ENCODE peak calls at places on chromosomes 5 and 9, in nine cellular contexts. One of them, this sample, is unnamed.

GRCh38 chr9:30773427-30773826 is 1611.0 kb upstream of the ACO1 start:
- DNase-seq in amniotic stem cell: no peak
- DNase-seq in mammary epithelial cell: no peak
- DNase-seq in omental fat pad: no peak
- DNase-seq in activated CD4-positive, alpha-beta T cell treated with anti-CD3 and anti-CD28 coated beads for 36 hours: no peak
- DNase-seq in CD4-positive, alpha-beta T cell: no peak
- DNase-seq in germinal center: no peak
- DNase-seq in activated gamma-delta T cell treated with anti-CD3 and anti-CD28 coated beads, Interleukin-2, amount 50 U/mL, for 16 hours: no peak
- DNase-seq in MM.1S: no peak
- DNase-seq in this sample: no peak

GRCh38 chr9:111728617-111729366 is 65.9 kb downstream of the SHOC1 start:
- DNase-seq in mammary epithelial cell: peak
- DNase-seq in activated CD4-positive, alpha-beta T cell treated with anti-CD3 and anti-CD28 coated beads for 36 hours: no peak
- DNase-seq in germinal center: no peak
- DNase-seq in activated gamma-delta T cell treated with anti-CD3 and anti-CD28 coated beads, Interleukin-2, amount 50 U/mL, for 16 hours: no peak
- DNase-seq in omental fat pad: no peak
- DNase-seq in amniotic stem cell: peak
- DNase-seq in CD4-positive, alpha-beta T cell: no peak
- DNase-seq in MM.1S: no peak
- DNase-seq in this sample: no peak

GRCh38 chr5:144972317-144972716 is 801.6 kb downstream of the KCTD16 start:
- DNase-seq in mammary epithelial cell: no peak
- DNase-seq in omental fat pad: no peak
- DNase-seq in amniotic stem cell: no peak
- DNase-seq in MM.1S: no peak
- DNase-seq in germinal center: no peak
- DNase-seq in activated CD4-positive, alpha-beta T cell treated with anti-CD3 and anti-CD28 coated beads for 36 hours: no peak
- DNase-seq in activated gamma-delta T cell treated with anti-CD3 and anti-CD28 coated beads, Interleukin-2, amount 50 U/mL, for 16 hours: no peak
- DNase-seq in CD4-positive, alpha-beta T cell: no peak
- DNase-seq in this sample: no peak

GRCh38 chr5:55481293-55481900 is 53.4 kb downstream of the PLPP1 start:
- DNase-seq in omental fat pad: no peak
- DNase-seq in activated CD4-positive, alpha-beta T cell treated with anti-CD3 and anti-CD28 coated beads for 36 hours: no peak
- DNase-seq in MM.1S: no peak
- DNase-seq in germinal center: no peak
- DNase-seq in activated gamma-delta T cell treated with anti-CD3 and anti-CD28 coated beads, Interleukin-2, amount 50 U/mL, for 16 hours: no peak
- DNase-seq in amniotic stem cell: no peak
- DNase-seq in mammary epithelial cell: no peak
- DNase-seq in CD4-positive, alpha-beta T cell: no peak
- DNase-seq in this sample: no peak

GRCh38 chr9:134912126-134912840 is 5.4 kb downstream of the FCN1 start:
- DNase-seq in activated CD4-positive, alpha-beta T cell treated with anti-CD3 and anti-CD28 coated beads for 36 hours: no peak
- DNase-seq in mammary epithelial cell: no peak
- DNase-seq in germinal center: no peak
- DNase-seq in omental fat pad: no peak
- DNase-seq in MM.1S: no peak
- DNase-seq in CD4-positive, alpha-beta T cell: no peak
- DNase-seq in amniotic stem cell: no peak
- DNase-seq in activated gamma-delta T cell treated with anti-CD3 and anti-CD28 coated beads, Interleukin-2, amount 50 U/mL, for 16 hours: no peak
- DNase-seq in this sample: no peak

GRCh38 chr5:111278824-111279504 is 54.8 kb downstream of the CAMK4 start:
- DNase-seq in CD4-positive, alpha-beta T cell: peak
- DNase-seq in mammary epithelial cell: peak
- DNase-seq in activated CD4-positive, alpha-beta T cell treated with anti-CD3 and anti-CD28 coated beads for 36 hours: peak
- DNase-seq in amniotic stem cell: no peak
- DNase-seq in germinal center: peak
- DNase-seq in omental fat pad: peak
- DNase-seq in MM.1S: peak
- DNase-seq in activated gamma-delta T cell treated with anti-CD3 and anti-CD28 coated beads, Interleukin-2, amount 50 U/mL, for 16 hours: peak
- DNase-seq in this sample: no peak

GRCh38 chr5:88686077-88686541 is 196.9 kb downstream of the MEF2C start:
- DNase-seq in activated gamma-delta T cell treated with anti-CD3 and anti-CD28 coated beads, Interleukin-2, amount 50 U/mL, for 16 hours: no peak
- DNase-seq in CD4-positive, alpha-beta T cell: no peak
- DNase-seq in amniotic stem cell: no peak
- DNase-seq in MM.1S: no peak
- DNase-seq in mammary epithelial cell: no peak
- DNase-seq in omental fat pad: no peak
- DNase-seq in activated CD4-positive, alpha-beta T cell treated with anti-CD3 and anti-CD28 coated beads for 36 hours: no peak
- DNase-seq in germinal center: no peak
- DNase-seq in this sample: no peak

GRCh38 chr9:104269374-104269773 is 175.3 kb downstream of the SMC2 start:
- DNase-seq in omental fat pad: no peak
- DNase-seq in germinal center: no peak
- DNase-seq in activated CD4-positive, alpha-beta T cell treated with anti-CD3 and anti-CD28 coated beads for 36 hours: no peak
- DNase-seq in MM.1S: no peak
- DNase-seq in mammary epithelial cell: no peak
- DNase-seq in amniotic stem cell: no peak
- DNase-seq in activated gamma-delta T cell treated with anti-CD3 and anti-CD28 coated beads, Interleukin-2, amount 50 U/mL, for 16 hours: no peak
- DNase-seq in CD4-positive, alpha-beta T cell: no peak
- DNase-seq in this sample: no peak

GRCh38 chr9:133367221-133367620 is 8.6 kb downstream of the SURF4 start:
- DNase-seq in amniotic stem cell: no peak
- DNase-seq in activated gamma-delta T cell treated with anti-CD3 and anti-CD28 coated beads, Interleukin-2, amount 50 U/mL, for 16 hours: no peak
- DNase-seq in CD4-positive, alpha-beta T cell: no peak
- DNase-seq in germinal center: no peak
- DNase-seq in mammary epithelial cell: no peak
- DNase-seq in omental fat pad: no peak
- DNase-seq in activated CD4-positive, alpha-beta T cell treated with anti-CD3 and anti-CD28 coated beads for 36 hours: no peak
- DNase-seq in MM.1S: no peak
- DNase-seq in this sample: no peak

GRCh38 chr5:150500905-150501304 is 7.0 kb upstream of the NDST1 start:
- DNase-seq in omental fat pad: no peak
- DNase-seq in CD4-positive, alpha-beta T cell: no peak
- DNase-seq in germinal center: no peak
- DNase-seq in activated CD4-positive, alpha-beta T cell treated with anti-CD3 and anti-CD28 coated beads for 36 hours: no peak
- DNase-seq in MM.1S: no peak
- DNase-seq in mammary epithelial cell: no peak
- DNase-seq in amniotic stem cell: no peak
- DNase-seq in activated gamma-delta T cell treated with anti-CD3 and anti-CD28 coated beads, Interleukin-2, amount 50 U/mL, for 16 hours: no peak
- DNase-seq in this sample: no peak

GRCh38 chr5:69105996-69106906 is 12.4 kb downstream of the SLC30A5 start:
- DNase-seq in omental fat pad: no peak
- DNase-seq in mammary epithelial cell: no peak
- DNase-seq in MM.1S: no peak
- DNase-seq in amniotic stem cell: no peak
- DNase-seq in activated gamma-delta T cell treated with anti-CD3 and anti-CD28 coated beads, Interleukin-2, amount 50 U/mL, for 16 hours: no peak
- DNase-seq in germinal center: peak
- DNase-seq in CD4-positive, alpha-beta T cell: no peak
- DNase-seq in activated CD4-positive, alpha-beta T cell treated with anti-CD3 and anti-CD28 coated beads for 36 hours: no peak
- DNase-seq in this sample: no peak

GRCh38 chr9:132031467-132031866 is 48.2 kb downstream of the MED27 start:
- DNase-seq in mammary epithelial cell: no peak
- DNase-seq in omental fat pad: no peak
- DNase-seq in activated CD4-positive, alpha-beta T cell treated with anti-CD3 and anti-CD28 coated beads for 36 hours: no peak
- DNase-seq in activated gamma-delta T cell treated with anti-CD3 and anti-CD28 coated beads, Interleukin-2, amount 50 U/mL, for 16 hours: no peak
- DNase-seq in amniotic stem cell: no peak
- DNase-seq in CD4-positive, alpha-beta T cell: no peak
- DNase-seq in MM.1S: no peak
- DNase-seq in germinal center: no peak
- DNase-seq in this sample: no peak

GRCh38 chr9:5869315-5870019 is 21.2 kb upstream of the MLANA start:
- DNase-seq in MM.1S: no peak
- DNase-seq in CD4-positive, alpha-beta T cell: no peak
- DNase-seq in omental fat pad: no peak
- DNase-seq in amniotic stem cell: no peak
- DNase-seq in activated CD4-positive, alpha-beta T cell treated with anti-CD3 and anti-CD28 coated beads for 36 hours: peak
- DNase-seq in mammary epithelial cell: no peak
- DNase-seq in germinal center: peak
- DNase-seq in activated gamma-delta T cell treated with anti-CD3 and anti-CD28 coated beads, Interleukin-2, amount 50 U/mL, for 16 hours: no peak
- DNase-seq in this sample: no peak

GRCh38 chr5:177194278-177194677 is 60.7 kb downstream of the NSD1 start:
- DNase-seq in germinal center: no peak
- DNase-seq in MM.1S: no peak
- DNase-seq in omental fat pad: no peak
- DNase-seq in activated CD4-positive, alpha-beta T cell treated with anti-CD3 and anti-CD28 coated beads for 36 hours: no peak
- DNase-seq in mammary epithelial cell: peak
- DNase-seq in activated gamma-delta T cell treated with anti-CD3 and anti-CD28 coated beads, Interleukin-2, amount 50 U/mL, for 16 hours: no peak
- DNase-seq in amniotic stem cell: peak
- DNase-seq in CD4-positive, alpha-beta T cell: no peak
- DNase-seq in this sample: peak

GRCh38 chr9:125325821-125326220 is 64.2 kb downstream of the GAPVD1 start:
- DNase-seq in MM.1S: no peak
- DNase-seq in activated gamma-delta T cell treated with anti-CD3 and anti-CD28 coated beads, Interleukin-2, amount 50 U/mL, for 16 hours: no peak
- DNase-seq in omental fat pad: no peak
- DNase-seq in germinal center: no peak
- DNase-seq in mammary epithelial cell: peak
- DNase-seq in amniotic stem cell: no peak
- DNase-seq in activated CD4-positive, alpha-beta T cell treated with anti-CD3 and anti-CD28 coated beads for 36 hours: no peak
- DNase-seq in CD4-positive, alpha-beta T cell: no peak
- DNase-seq in this sample: no peak

GRCh38 chr5:180364306-180364856 is 11.2 kb upstream of the GFPT2 start:
- DNase-seq in amniotic stem cell: no peak
- DNase-seq in germinal center: no peak
- DNase-seq in mammary epithelial cell: no peak
- DNase-seq in activated gamma-delta T cell treated with anti-CD3 and anti-CD28 coated beads, Interleukin-2, amount 50 U/mL, for 16 hours: no peak
- DNase-seq in MM.1S: no peak
- DNase-seq in omental fat pad: no peak
- DNase-seq in activated CD4-positive, alpha-beta T cell treated with anti-CD3 and anti-CD28 coated beads for 36 hours: no peak
- DNase-seq in CD4-positive, alpha-beta T cell: no peak
- DNase-seq in this sample: no peak

GRCh38 chr5:126811515-126812198 is 34.7 kb downstream of the LMNB1 start:
- DNase-seq in MM.1S: no peak
- DNase-seq in activated CD4-positive, alpha-beta T cell treated with anti-CD3 and anti-CD28 coated beads for 36 hours: peak
- DNase-seq in CD4-positive, alpha-beta T cell: peak
- DNase-seq in amniotic stem cell: no peak
- DNase-seq in omental fat pad: no peak
- DNase-seq in activated gamma-delta T cell treated with anti-CD3 and anti-CD28 coated beads, Interleukin-2, amount 50 U/mL, for 16 hours: peak
- DNase-seq in mammary epithelial cell: peak
- DNase-seq in germinal center: no peak
- DNase-seq in this sample: no peak

GRCh38 chr9:108209132-108209700 is 646.6 kb downstream of the ACTL7B start:
- DNase-seq in CD4-positive, alpha-beta T cell: no peak
- DNase-seq in activated gamma-delta T cell treated with anti-CD3 and anti-CD28 coated beads, Interleukin-2, amount 50 U/mL, for 16 hours: no peak
- DNase-seq in omental fat pad: no peak
- DNase-seq in activated CD4-positive, alpha-beta T cell treated with anti-CD3 and anti-CD28 coated beads for 36 hours: no peak
- DNase-seq in mammary epithelial cell: no peak
- DNase-seq in amniotic stem cell: no peak
- DNase-seq in germinal center: no peak
- DNase-seq in MM.1S: no peak
- DNase-seq in this sample: no peak

GRCh38 chr5:176647870-176648466 is 684 bp downstream of the TSPAN17 start:
- DNase-seq in omental fat pad: peak
- DNase-seq in mammary epithelial cell: peak
- DNase-seq in activated CD4-positive, alpha-beta T cell treated with anti-CD3 and anti-CD28 coated beads for 36 hours: peak
- DNase-seq in activated gamma-delta T cell treated with anti-CD3 and anti-CD28 coated beads, Interleukin-2, amount 50 U/mL, for 16 hours: no peak
- DNase-seq in MM.1S: no peak
- DNase-seq in amniotic stem cell: no peak
- DNase-seq in germinal center: no peak
- DNase-seq in CD4-positive, alpha-beta T cell: no peak
- DNase-seq in this sample: no peak

GRCh38 chr9:136847065-136847826 is 2.0 kb upstream of the PHPT1 start:
- DNase-seq in activated CD4-positive, alpha-beta T cell treated with anti-CD3 and anti-CD28 coated beads for 36 hours: peak
- DNase-seq in mammary epithelial cell: no peak
- DNase-seq in germinal center: peak
- DNase-seq in amniotic stem cell: no peak
- DNase-seq in omental fat pad: no peak
- DNase-seq in MM.1S: no peak
- DNase-seq in CD4-positive, alpha-beta T cell: no peak
- DNase-seq in activated gamma-delta T cell treated with anti-CD3 and anti-CD28 coated beads, Interleukin-2, amount 50 U/mL, for 16 hours: no peak
- DNase-seq in this sample: no peak

GRCh38 chr5:177043958-177044357 is 21.5 kb downstream of the ZNF346 start:
- DNase-seq in omental fat pad: no peak
- DNase-seq in MM.1S: no peak
- DNase-seq in activated gamma-delta T cell treated with anti-CD3 and anti-CD28 coated beads, Interleukin-2, amount 50 U/mL, for 16 hours: no peak
- DNase-seq in mammary epithelial cell: no peak
- DNase-seq in CD4-positive, alpha-beta T cell: no peak
- DNase-seq in activated CD4-positive, alpha-beta T cell treated with anti-CD3 and anti-CD28 coated beads for 36 hours: no peak
- DNase-seq in amniotic stem cell: no peak
- DNase-seq in germinal center: no peak
- DNase-seq in this sample: no peak

GRCh38 chr5:135544666-135545045 is 8.9 kb upstream of the NEUROG1 start:
- DNase-seq in activated gamma-delta T cell treated with anti-CD3 and anti-CD28 coated beads, Interleukin-2, amount 50 U/mL, for 16 hours: no peak
- DNase-seq in CD4-positive, alpha-beta T cell: no peak
- DNase-seq in activated CD4-positive, alpha-beta T cell treated with anti-CD3 and anti-CD28 coated beads for 36 hours: no peak
- DNase-seq in mammary epithelial cell: no peak
- DNase-seq in MM.1S: no peak
- DNase-seq in germinal center: no peak
- DNase-seq in omental fat pad: no peak
- DNase-seq in amniotic stem cell: no peak
- DNase-seq in this sample: no peak

GRCh38 chr5:80275347-80275746 is 19.5 kb upstream of the SERINC5 start:
- DNase-seq in activated CD4-positive, alpha-beta T cell treated with anti-CD3 and anti-CD28 coated beads for 36 hours: peak
- DNase-seq in activated gamma-delta T cell treated with anti-CD3 and anti-CD28 coated beads, Interleukin-2, amount 50 U/mL, for 16 hours: no peak
- DNase-seq in mammary epithelial cell: no peak
- DNase-seq in omental fat pad: no peak
- DNase-seq in germinal center: no peak
- DNase-seq in MM.1S: no peak
- DNase-seq in CD4-positive, alpha-beta T cell: no peak
- DNase-seq in amniotic stem cell: no peak
- DNase-seq in this sample: no peak

This sample was measured in RWPE2.